ENCODE peak calls at places on chromosomes 2 and 18, in ten cellular contexts. Y, C, E, B, N, F, K, G, M and Q are unnamed samples.

GRCh38 chr2:30789670-30790210 is 17.5 kb downstream of the CAPN13 start:
- DNase-seq in Y (no peak), C (no peak), E (no peak), B (no peak), N (no peak), F (no peak), K (no peak), G (no peak), M (no peak), Q (no peak)

GRCh38 chr2:127592761-127593227 is 53.2 kb upstream of the GPR17 start:
- DNase-seq in Y (no peak), C (no peak), E (no peak), B (no peak), N (no peak), F (no peak), K (no peak), G (no peak), M (no peak), Q (no peak)

GRCh38 chr2:227780981-227781630 is 32.5 kb upstream of the CCL20 start:
- DNase-seq in Y (no peak), C (no peak), E (no peak), B (no peak), N (no peak), F (no peak), K (no peak), G (no peak), M (no peak), Q (no peak)

GRCh38 chr18:41126541-41127235 is 828.3 kb upstream of the PIK3C3 start:
- DNase-seq in Y (peak), C (no peak), E (no peak), B (no peak), N (no peak), F (no peak), K (no peak), G (no peak), M (no peak), Q (no peak)

GRCh38 chr2:62561586-62561985 is 55.6 kb upstream of the TMEM17 start:
- DNase-seq in Y (no peak), C (peak), E (no peak), B (no peak), N (no peak), F (no peak), K (no peak), G (no peak), M (no peak), Q (no peak)

GRCh38 chr2:222656544-222657446 is 903 bp upstream of the FARSB start:
- DNase-seq in Y (no peak), C (peak), E (no peak), B (no peak), N (no peak), F (no peak), K (no peak), G (no peak), M (no peak), Q (no peak)

GRCh38 chr18:54149078-54149697 is 75.3 kb downstream of the MBD2 start:
- DNase-seq in Y (peak), C (peak), E (no peak), B (peak), N (no peak), F (peak), K (peak), G (peak), M (no peak), Q (peak)

GRCh38 chr2:178482437-178482836 is 2.2 kb downstream of the PLEKHA3 start:
- DNase-seq in Y (no peak), C (peak), E (no peak), B (no peak), N (no peak), F (no peak), K (no peak), G (no peak), M (peak), Q (no peak)

GRCh38 chr2:111054791-111055627 is 65.7 kb upstream of the BCL2L11 start:
- DNase-seq in Y (no peak), C (no peak), E (no peak), B (no peak), N (no peak), F (no peak), K (no peak), G (no peak), M (no peak), Q (no peak)

GRCh38 chr2:19714926-19715325 is 186.9 kb downstream of the TTC32 start:
- DNase-seq in Y (no peak), C (no peak), E (no peak), B (no peak), N (no peak), F (no peak), K (no peak), G (no peak), M (no peak), Q (no peak)

GRCh38 chr18:13579874-13580273 is 146.5 kb downstream of the FAM210A start:
- DNase-seq in Y (no peak), C (no peak), E (no peak), B (no peak), N (no peak), F (no peak), K (no peak), G (no peak), M (no peak), Q (no peak)

GRCh38 chr2:37871453-37872191 is 53.5 kb upstream of the RMDN2 start:
- DNase-seq in Y (peak), C (peak), E (no peak), B (no peak), N (no peak), F (no peak), K (no peak), G (no peak), M (no peak), Q (no peak)

GRCh38 chr2:100893753-100894530 is 74.0 kb downstream of the NPAS2 start:
- DNase-seq in Y (peak), C (peak), E (no peak), B (peak), N (peak), F (no peak), K (peak), G (no peak), M (no peak), Q (no peak)

GRCh38 chr2:163246111-163246510 is 407.5 kb upstream of the KCNH7 start:
- DNase-seq in Y (no peak), C (no peak), E (no peak), B (no peak), N (no peak), F (no peak), K (no peak), G (no peak), M (no peak), Q (no peak)

GRCh38 chr2:48471048-48471474 is 58.9 kb upstream of the STON1 start:
- DNase-seq in Y (peak), C (peak), E (peak), B (no peak), N (no peak), F (peak), K (peak), G (no peak), M (no peak), Q (no peak)

GRCh38 chr18:64026350-64026749 is 56.5 kb downstream of the SERPINB8 start:
- DNase-seq in Y (no peak), C (no peak), E (no peak), B (no peak), N (no peak), F (no peak), K (no peak), G (no peak), M (no peak), Q (no peak)

GRCh38 chr18:48993586-48993985 is 42.8 kb upstream of the SMAD7 start:
- DNase-seq in Y (no peak), C (no peak), E (no peak), B (no peak), N (no peak), F (no peak), K (no peak), G (no peak), M (no peak), Q (no peak)

GRCh38 chr2:67209107-67209506 is 188.0 kb upstream of the ETAA1 start:
- DNase-seq in Y (peak), C (no peak), E (no peak), B (no peak), N (no peak), F (no peak), K (no peak), G (no peak), M (no peak), Q (no peak)

GRCh38 chr2:53768233-53768542 is 584 bp downstream of the CHAC2 start:
- DNase-seq in Y (no peak), C (peak), E (peak), B (peak), N (no peak), F (peak), K (peak), G (no peak), M (no peak), Q (no peak)

GRCh38 chr2:169031202-169031601 is at the start of gene ABCB11:
- DNase-seq in Y (no peak), C (no peak), E (no peak), B (no peak), N (no peak), F (no peak), K (no peak), G (no peak), M (no peak), Q (no peak)

GRCh38 chr18:74219056-74219455 is 70.7 kb downstream of the TIMM21 start:
- DNase-seq in Y (no peak), C (no peak), E (no peak), B (no peak), N (no peak), F (no peak), K (no peak), G (no peak), M (no peak), Q (no peak)

GRCh38 chr2:8278709-8279354 is 403.0 kb upstream of the ID2 start:
- DNase-seq in Y (no peak), C (no peak), E (no peak), B (no peak), N (no peak), F (no peak), K (no peak), G (no peak), M (no peak), Q (no peak)

GRCh38 chr2:124647663-124648062 is 622.6 kb downstream of the CNTNAP5 start:
- DNase-seq in Y (no peak), C (no peak), E (no peak), B (no peak), N (no peak), F (no peak), K (no peak), G (no peak), M (no peak), Q (no peak)

GRCh38 chr2:190862067-190862466 is 18.6 kb upstream of the GLS start:
- DNase-seq in Y (no peak), C (no peak), E (no peak), B (no peak), N (no peak), F (no peak), K (no peak), G (no peak), M (no peak), Q (no peak)

GRCh38 chr2:30631051-30631671 is 176.1 kb downstream of the CAPN13 start:
- DNase-seq in Y (no peak), C (peak), E (no peak), B (no peak), N (no peak), F (no peak), K (no peak), G (no peak), M (no peak), Q (no peak)

GRCh38 chr2:6441800-6442199 is 423.9 kb downstream of the CMPK2 start:
- DNase-seq in Y (no peak), C (no peak), E (no peak), B (no peak), N (no peak), F (no peak), K (no peak), G (no peak), M (no peak), Q (no peak)

GRCh38 chr2:239239607-239240479 is 161.0 kb downstream of the HDAC4 start:
- DNase-seq in Y (no peak), C (no peak), E (no peak), B (peak), N (peak), F (no peak), K (no peak), G (no peak), M (no peak), Q (no peak)

GRCh38 chr2:189631849-189632248 is 29.4 kb upstream of the ASNSD1 start:
- DNase-seq in Y (no peak), C (no peak), E (no peak), B (no peak), N (no peak), F (peak), K (no peak), G (no peak), M (no peak), Q (no peak)

GRCh38 chr2:212299333-212299732 is 239.3 kb downstream of the ERBB4 start:
- DNase-seq in Y (no peak), C (no peak), E (no peak), B (no peak), N (no peak), F (no peak), K (no peak), G (no peak), M (no peak), Q (no peak)

GRCh38 chr18:3392467-3392855 is 57.5 kb upstream of the TGIF1 start:
- DNase-seq in Y (no peak), C (no peak), E (no peak), B (no peak), N (no peak), F (no peak), K (no peak), G (no peak), M (no peak), Q (no peak)

GRCh38 chr2:56465491-56465890 is 281.7 kb downstream of the CCDC85A start:
- DNase-seq in Y (no peak), C (no peak), E (no peak), B (no peak), N (no peak), F (no peak), K (no peak), G (no peak), M (no peak), Q (no peak)

GRCh38 chr2:45992021-45992745 is 305.0 kb upstream of the EPAS1 start:
- DNase-seq in Y (no peak), C (no peak), E (peak), B (peak), N (peak), F (no peak), K (peak), G (peak), M (no peak), Q (peak)

GRCh38 chr2:170229125-170229524 is 51.2 kb downstream of the MYO3B start:
- DNase-seq in Y (no peak), C (no peak), E (no peak), B (no peak), N (no peak), F (no peak), K (no peak), G (no peak), M (no peak), Q (no peak)

GRCh38 chr2:241941691-241942301 is 72.3 kb downstream of the RTP5 start:
- DNase-seq in Y (no peak), C (peak), E (no peak), B (no peak), N (no peak), F (peak), K (no peak), G (no peak), M (no peak), Q (no peak)

DNA sequence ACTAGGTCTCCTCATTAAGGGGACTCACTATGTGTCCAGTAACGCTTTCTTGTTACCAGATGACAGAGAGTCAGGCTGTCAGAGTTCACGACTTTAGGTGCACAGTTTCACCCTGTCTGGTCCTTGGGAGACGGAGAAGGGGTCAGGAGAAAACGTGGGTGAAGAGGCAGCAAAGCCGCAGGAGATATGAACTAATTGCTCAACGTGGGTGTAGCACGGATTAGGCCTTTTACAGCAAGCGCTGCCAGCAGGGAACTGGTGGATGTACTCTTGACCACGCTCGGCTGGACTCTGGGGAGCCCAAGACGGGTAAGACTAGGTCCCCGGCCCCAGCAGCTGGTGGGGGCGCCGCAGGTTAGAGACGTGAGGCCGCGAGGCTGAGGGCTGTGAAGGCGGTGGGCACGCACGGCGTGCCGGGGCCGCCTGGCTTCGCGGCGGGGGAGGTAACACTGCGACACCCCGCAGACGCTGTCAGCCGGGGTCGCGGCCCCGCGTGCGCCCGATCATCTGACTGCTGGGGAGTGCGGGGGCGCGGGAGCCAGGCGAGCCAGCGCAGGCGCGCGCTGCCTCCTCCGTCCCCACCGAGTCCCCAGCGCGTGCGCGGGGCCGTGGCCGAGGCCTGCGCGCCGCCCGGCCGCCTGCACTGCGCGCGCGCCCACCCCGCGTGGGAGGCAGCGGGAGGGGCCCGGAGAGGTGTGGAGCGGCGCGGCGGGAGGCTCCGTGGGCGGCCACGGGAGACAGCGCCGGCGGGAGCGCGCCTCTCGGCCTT is at the start of gene CLIP4:
- DNase-seq in Y (peak), C (peak), E (peak), B (peak), N (peak), F (peak), K (peak), G (peak), M (peak), Q (peak)
- TF ChIP-seq POLR2A in Y (peak), C (no peak), E (peak), B (peak), N (peak), F (peak), K (peak), G (no peak), M (no peak), Q (peak)

GRCh38 chr2:183522441-183522840 is 398.2 kb downstream of the NUP35 start:
- DNase-seq in Y (no peak), C (no peak), E (no peak), B (no peak), N (no peak), F (no peak), K (no peak), G (no peak), M (no peak), Q (no peak)
- TF ChIP-seq POLR2A in Y (no peak), C (no peak), E (no peak), B (no peak), N (no peak), F (no peak), K (no peak), G (no peak), M (no peak), Q (no peak)

GRCh38 chr2:42588158-42588557 is 19.7 kb downstream of the MTA3 start:
- DNase-seq in Y (no peak), C (no peak), E (no peak), B (no peak), N (no peak), F (no peak), K (no peak), G (no peak), M (no peak), Q (no peak)

GRCh38 chr2:42593282-42593681 is 24.9 kb downstream of the MTA3 start:
- DNase-seq in Y (no peak), C (no peak), E (no peak), B (no peak), N (no peak), F (no peak), K (no peak), G (no peak), M (no peak), Q (no peak)

GRCh38 chr2:42585779-42586178 is 17.3 kb downstream of the MTA3 start:
- DNase-seq in Y (no peak), C (no peak), E (no peak), B (no peak), N (no peak), F (no peak), K (no peak), G (no peak), M (no peak), Q (no peak)

GRCh38 chr2:42590176-42590575 is 21.7 kb downstream of the MTA3 start:
- DNase-seq in Y (no peak), C (no peak), E (no peak), B (no peak), N (no peak), F (no peak), K (no peak), G (no peak), M (no peak), Q (no peak)
- TF ChIP-seq POLR2A in Y (no peak), C (no peak), E (no peak), B (no peak), N (no peak), F (no peak), K (no peak), G (no peak), M (no peak), Q (no peak)

GRCh38 chr2:219430633-219431615 is 3.7 kb upstream of the SPEG start:
- DNase-seq in Y (peak), C (peak), E (no peak), B (no peak), N (no peak), F (peak), K (no peak), G (no peak), M (no peak), Q (no peak)
- TF ChIP-seq POLR2A in Y (no peak), C (no peak), E (no peak), B (no peak), N (no peak), F (no peak), K (no peak), G (no peak), M (no peak), Q (no peak)

GRCh38 chr2:142877265-142877756 is at the start of gene KYNU:
- DNase-seq in Y (no peak), C (peak), E (no peak), B (no peak), N (no peak), F (no peak), K (no peak), G (no peak), M (no peak), Q (no peak)
- TF ChIP-seq POLR2A in Y (no peak), C (no peak), E (no peak), B (no peak), N (no peak), F (no peak), K (no peak), G (no peak), M (peak), Q (no peak)

GRCh38 chr2:235000426-235001236 is 48.8 kb downstream of the SH3BP4 start:
- DNase-seq in Y (peak), C (no peak), E (no peak), B (no peak), N (peak), F (no peak), K (no peak), G (no peak), M (no peak), Q (no peak)
- TF ChIP-seq POLR2A in Y (no peak), C (no peak), E (no peak), B (no peak), N (peak), F (no peak), K (no peak), G (no peak), M (no peak), Q (no peak)

DNA sequence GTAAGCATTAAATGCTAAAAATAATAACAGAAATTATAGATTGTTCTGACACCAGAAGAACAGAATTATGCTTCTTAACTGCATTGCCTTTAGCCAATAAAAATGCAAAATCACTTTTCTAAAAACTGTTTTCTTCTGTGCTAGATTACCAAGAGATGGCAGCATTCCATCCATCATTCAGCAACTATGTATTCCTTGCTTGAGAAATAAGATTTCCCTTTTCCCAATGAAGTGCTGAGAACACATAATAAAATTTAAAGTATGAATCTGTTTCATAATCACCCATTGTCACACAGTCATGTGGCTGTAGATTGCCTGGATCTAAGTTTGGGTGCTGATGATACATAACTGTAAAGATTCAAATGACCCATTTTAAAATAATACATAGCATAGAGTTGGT is 504.2 kb downstream of the TDRD15 start:
- DNase-seq in Y (no peak), C (no peak), E (no peak), B (no peak), N (no peak), F (no peak), K (no peak), G (no peak), M (no peak), Q (no peak)
- TF ChIP-seq POLR2A in Y (no peak), C (no peak), E (no peak), B (no peak), N (no peak), F (no peak), K (no peak), G (no peak), M (no peak), Q (no peak)

DNA sequence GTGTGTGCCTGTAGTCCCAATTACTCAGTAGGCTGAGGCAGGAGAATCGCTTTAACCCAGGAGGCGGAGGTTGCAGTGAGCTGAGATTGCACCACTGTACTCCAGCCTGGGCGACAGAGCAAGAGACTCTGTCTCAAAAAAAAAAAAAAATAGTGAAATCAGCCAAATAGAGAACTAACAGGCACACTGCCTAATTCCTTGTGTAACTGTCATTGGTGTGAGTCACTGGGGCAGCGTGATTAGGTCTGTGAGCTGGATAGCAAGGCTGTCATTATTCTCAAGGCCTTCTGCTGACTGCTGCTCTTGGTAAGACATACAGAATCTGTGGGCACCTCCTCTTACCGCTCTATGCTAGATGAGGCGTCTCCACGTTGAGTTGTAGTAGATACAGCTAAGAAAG is 270.3 kb downstream of the NEDD4L start:
- DNase-seq in Y (peak), C (peak), E (peak), B (peak), N (peak), F (peak), K (no peak), G (peak), M (no peak), Q (no peak)
- TF ChIP-seq POLR2A in Y (no peak), C (no peak), E (peak), B (peak), N (peak), F (no peak), K (no peak), G (no peak), M (no peak), Q (no peak)